ENCODE peak calls at places on chromosomes 6 and 20, in eight cellular contexts. E is NCI-H460; X is T follicular helper cell; I is effector memory CD8-positive, alpha-beta T cell; Z is iris pigment epithelial cell; S is T-helper 9 cell; Q is NCI-H1436; Y is Caki2. O is an unnamed sample.

GRCh38 chr6:142839686-142840040 is 105.3 kb downstream of the HIVEP2 start:
- DNase-seq in E (no peak), X (no peak), I (no peak), Z (no peak), S (no peak), Q (no peak), Y (no peak), O (no peak)

GRCh38 chr6:72203983-72204382 is 317.6 kb downstream of the RIMS1 start:
- DNase-seq in E (no peak), X (no peak), I (no peak), Z (no peak), S (no peak), Q (no peak), Y (no peak), O (no peak)

GRCh38 chr20:35326021-35326731 is 34.0 kb upstream of the FAM83C start:
- DNase-seq in E (no peak), X (no peak), I (no peak), Z (peak), S (no peak), Q (no peak), Y (no peak), O (no peak)

GRCh38 chr6:127514396-127515227 is 4.5 kb downstream of the MTCL3 start:
- DNase-seq in E (no peak), X (peak), I (peak), Z (peak), S (peak), Q (peak), Y (no peak), O (no peak)

GRCh38 chr20:53890434-53891305 is 179.7 kb downstream of the BCAS1 start:
- DNase-seq in E (no peak), X (no peak), I (no peak), Z (peak), S (no peak), Q (no peak), Y (no peak), O (no peak)

GRCh38 chr20:1307171-1307570 is 21.8 kb downstream of the SDCBP2 start:
- DNase-seq in E (no peak), X (no peak), I (no peak), Z (no peak), S (no peak), Q (no peak), Y (no peak), O (no peak)

GRCh38 chr6:48628316-48628715 is 517.3 kb upstream of the PTCHD4 start:
- DNase-seq in E (no peak), X (no peak), I (no peak), Z (peak), S (no peak), Q (no peak), Y (no peak), O (no peak)

GRCh38 chr6:49423817-49424216 is 39.2 kb downstream of the MMUT start:
- DNase-seq in E (no peak), X (no peak), I (no peak), Z (no peak), S (no peak), Q (no peak), Y (peak), O (no peak)

GRCh38 chr20:62370115-62370806 is 3.1 kb upstream of the LAMA5 start:
- DNase-seq in E (no peak), X (no peak), I (no peak), Z (no peak), S (no peak), Q (no peak), Y (peak), O (peak)

O was measured in RCC 7860.